ENCODE peak calls at places on chromosomes 6 and 20, in four cellular contexts. M is cardiac muscle cell, J is A549, L is astrocyte of the cerebellum. R is an unnamed sample.
A peak's percentile ranks its signal among the peaks of the same experiment; 100 is the strongest.

GRCh38 chr6:163520956-163521355 is 106.4 kb downstream of the QKI start:
- DNase-seq in M (no peak), J (no peak), L (no peak), R (no peak)

GRCh38 chr6:119444642-119445557 is 95.3 kb upstream of the MAN1A1 start:
- DNase-seq in M (no peak), J (no peak), L (no peak), R (no peak)

GRCh38 chr6:26412225-26412624 is 10.2 kb downstream of the BTN3A1 start:
- DNase-seq in M (no peak), J (no peak), L (no peak), R (no peak)

GRCh38 chr6:111470991-111471390 is 12.0 kb downstream of the REV3L start:
- DNase-seq in M (no peak), J (no peak), L (no peak), R (no peak)

GRCh38 chr20:62991863-62992262 is 14.9 kb downstream of the BHLHE23 start:
- DNase-seq in M (no peak), J (no peak), L (no peak), R (no peak)

GRCh38 chr20:40980828-40981310 is 47.8 kb upstream of the TOP1 start:
- DNase-seq in M (no peak), J (no peak), L (no peak), R (no peak)

GRCh38 chr6:105560611-105561066 is 157.8 kb upstream of the PREP start:
- DNase-seq in M (no peak), J (no peak), L (no peak), R (no peak)

GRCh38 chr6:27139753-27140522 is 107.6 kb upstream of the PRSS16 start:
- DNase-seq in M (peak; percentile 30), J (peak; percentile 48), L (no peak), R (no peak)

GRCh38 chr6:63510786-63511185 is 61.5 kb upstream of the LOC128125822 start:
- DNase-seq in M (no peak), J (no peak), L (no peak), R (no peak)

DNA sequence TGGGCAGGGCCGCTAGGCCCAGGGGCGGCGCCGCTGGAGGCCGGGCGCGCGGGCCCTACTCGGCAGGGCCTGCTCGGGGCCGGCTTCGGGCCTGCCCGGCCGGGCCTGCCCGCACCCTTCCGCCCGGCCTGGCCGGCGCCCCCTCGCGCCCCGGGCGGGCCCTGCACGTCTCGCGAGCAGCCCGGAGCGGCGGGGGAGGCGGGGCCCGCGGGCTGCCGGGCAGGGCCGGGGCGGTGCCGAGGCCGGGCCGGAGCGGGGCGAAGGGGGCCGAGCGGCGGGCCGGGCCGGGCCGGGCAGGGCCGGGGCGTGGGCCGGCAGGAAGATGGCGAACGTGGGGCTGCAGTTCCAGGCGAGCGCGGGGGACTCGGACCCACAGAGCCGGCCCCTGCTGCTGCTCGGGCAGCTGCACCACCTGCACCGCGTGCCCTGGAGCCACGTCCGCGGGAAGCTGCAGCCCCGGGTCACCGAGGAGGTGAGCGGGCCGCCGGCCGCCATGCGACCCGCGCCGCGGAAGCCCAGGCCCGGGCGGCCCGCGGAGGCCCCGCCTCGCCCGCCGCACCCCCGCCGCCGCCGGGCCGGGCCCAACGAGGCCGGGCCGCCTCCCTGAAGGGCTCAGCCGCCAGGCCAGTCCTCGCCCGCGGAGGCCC is at the start of gene NPEPL1:
- DNase-seq in M (peak; percentile 90), J (peak; percentile 78), L (no peak), R (peak; percentile 17)
- TF ChIP-seq CTCF in M (peak; percentile 2), J (peak; percentile 45), L (no peak), R (peak; percentile 11)

DNA sequence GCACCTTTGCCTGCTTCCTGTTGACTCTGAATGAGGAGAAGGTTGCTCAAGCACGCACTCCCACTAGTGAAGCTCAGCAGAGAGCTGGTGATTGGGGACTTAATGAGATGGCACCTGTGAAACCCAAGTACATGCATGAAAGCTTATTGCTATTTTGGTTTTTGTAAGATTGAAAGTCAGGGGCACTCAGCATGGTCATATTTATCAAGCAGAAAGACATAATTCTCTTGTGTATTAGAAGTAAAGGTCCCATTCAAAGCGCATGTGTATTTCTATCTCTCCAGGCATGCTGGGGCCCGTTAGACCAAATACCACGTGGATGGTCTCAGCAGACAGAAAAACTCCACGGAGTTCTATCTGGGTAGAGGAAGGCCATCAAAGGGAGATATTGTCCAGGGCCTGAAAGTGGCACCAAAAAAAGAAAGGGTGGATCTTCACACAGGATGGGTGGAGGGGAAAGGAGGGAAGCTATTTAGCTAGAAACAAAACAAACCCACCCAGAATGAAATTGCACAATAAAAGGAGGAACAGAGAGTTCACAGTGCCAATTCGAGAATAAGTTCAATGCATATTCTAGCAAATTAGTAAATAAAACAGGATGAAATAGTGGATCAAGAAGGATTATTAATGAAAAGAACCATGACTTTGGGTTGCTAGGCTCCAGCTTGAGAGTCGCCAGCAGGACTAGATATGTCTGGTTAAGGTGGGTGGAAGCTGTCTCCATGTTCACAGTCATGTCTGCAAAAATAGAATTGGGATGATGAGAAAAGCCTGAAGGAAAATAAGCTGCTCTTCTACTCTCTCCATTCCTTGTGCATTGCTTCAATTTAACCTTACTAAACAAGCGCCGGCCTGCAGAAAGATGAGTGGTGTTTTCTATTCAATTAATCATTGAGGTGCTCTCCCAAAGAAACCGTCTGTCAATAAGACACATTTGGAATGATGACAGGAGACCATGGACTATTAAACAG is 224.9 kb upstream of the DTNBP1 start:
- DNase-seq in M (no peak), J (no peak), L (no peak), R (no peak)
- H3K4me3 ChIP-seq in M (no peak overlapping the region), J (no peak overlapping the region), L (no peak overlapping the region), R (no peak overlapping the region)

DNA sequence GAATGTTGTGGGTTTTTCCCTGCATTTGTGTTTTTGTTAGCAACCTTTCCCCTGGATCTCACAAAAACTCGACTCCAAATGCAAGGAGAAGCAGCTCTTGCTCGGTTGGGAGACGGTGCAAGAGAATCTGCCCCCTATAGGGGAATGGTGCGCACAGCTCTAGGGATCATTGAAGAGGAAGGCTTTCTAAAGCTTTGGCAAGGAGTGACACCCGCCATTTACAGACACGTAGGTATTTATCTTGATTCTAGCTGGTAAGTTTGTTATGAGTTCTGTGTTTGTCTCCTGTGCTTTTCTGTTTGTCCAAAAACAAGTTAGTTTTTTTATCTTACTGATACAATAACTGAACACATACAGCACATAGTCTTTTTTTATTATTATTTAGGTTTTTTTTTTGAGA is 3.0 kb downstream of the SLC25A27 start:
- DNase-seq in M (peak; percentile 8), J (peak; percentile 37), L (no peak), R (no peak)
- TF ChIP-seq CTCF in M (peak; percentile 50), J (peak; percentile 17), L (peak; percentile 45), R (peak; percentile 43)

GRCh38 chr6:150878347-150879213 is 13.1 kb downstream of the MTHFD1L start:
- DNase-seq in M (no peak), J (no peak), L (no peak), R (no peak)
- H3K4me3 ChIP-seq in M (no peak overlapping the region), J (no peak overlapping the region), L (no peak overlapping the region), R (no peak overlapping the region)

GRCh38 chr6:52135217-52135616 is 47.8 kb upstream of the PKHD1 start:
- DNase-seq in M (no peak), J (no peak), L (no peak), R (no peak)
- TF ChIP-seq CTCF in M (no peak), J (no peak), L (no peak), R (no peak)

DNA sequence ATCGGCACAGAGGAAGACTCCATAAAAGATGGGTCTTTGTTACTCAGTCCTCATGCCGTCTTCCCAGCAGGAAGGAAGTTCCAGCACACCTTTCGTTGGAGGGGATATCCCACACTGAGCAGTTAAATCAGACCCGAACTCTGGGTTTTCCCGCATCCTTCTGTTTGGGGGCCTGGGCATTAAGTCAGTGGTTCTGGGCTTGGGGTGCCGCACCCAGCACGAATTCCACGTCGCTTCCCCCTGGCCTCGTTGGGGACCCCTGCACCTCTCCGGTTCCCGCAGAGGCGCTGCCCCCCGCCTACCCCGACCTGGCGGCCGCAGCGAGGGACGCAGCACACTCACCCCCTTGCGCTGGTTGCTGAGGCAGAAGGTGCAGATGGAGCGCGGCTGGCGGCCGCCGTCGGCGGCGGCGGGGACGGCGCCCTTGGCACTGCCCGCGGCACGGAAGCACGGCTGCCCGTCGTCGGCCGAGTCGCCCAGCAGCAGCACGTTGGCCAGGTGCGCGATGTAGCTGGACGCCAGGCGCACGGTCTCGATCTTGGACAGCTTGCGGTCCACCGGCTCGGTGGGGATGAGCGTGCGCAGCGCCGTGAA is 641 bp downstream of the TCF15 start:
- DNase-seq in M (no peak), J (no peak), L (no peak), R (no peak)
- H3K4me3 ChIP-seq in M (peak overlapping the region; percentile 27), J (no peak overlapping the region), L (no peak overlapping the region), R (no peak overlapping the region)

DNA sequence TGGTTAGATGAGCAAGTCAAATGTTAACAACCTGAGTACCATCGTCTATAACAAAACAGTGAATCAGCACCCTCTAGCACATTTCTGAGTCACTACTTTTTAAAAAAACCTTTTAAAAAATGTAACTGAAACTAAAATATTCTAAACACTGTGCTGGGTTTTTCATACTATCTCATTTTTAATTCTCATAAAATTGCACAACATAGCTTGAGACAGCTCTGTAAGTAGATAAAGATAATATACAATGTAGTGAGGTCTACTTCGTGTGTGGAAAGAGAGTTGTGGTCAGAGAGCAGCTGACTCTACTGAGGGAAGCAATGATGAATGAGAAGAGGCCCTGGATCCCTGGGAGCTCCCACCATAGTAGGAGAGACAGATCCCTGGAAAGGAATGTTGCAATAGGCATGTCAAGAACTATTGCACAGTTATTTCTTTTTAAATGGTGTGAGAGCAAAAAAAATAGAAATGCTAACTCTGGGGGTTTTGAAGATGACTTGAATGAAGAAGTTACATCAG is 13.6 kb upstream of the CALHM6 start:
- DNase-seq in M (peak; percentile 99), J (peak; percentile 7), L (peak; percentile 85), R (peak; percentile 15)
- TF ChIP-seq CTCF in M (no peak), J (no peak), L (no peak), R (no peak)